ENCODE peak calls at places on chromosomes 12 and 14, in eight cellular contexts. B is AG08396, Q is caudate nucleus, H is SJSA1, S is left ventricle myocardium superior, Y is amniotic stem cell, C is left ventricle myocardium inferior, R is A549. L is an unnamed sample.

GRCh38 chr12:12684375-12685106 is 11.4 kb downstream of the GPR19 start:
- DNase-seq in C (no peak), Y (no peak), H (no peak), Q (peak; percentile 53), B (no peak), R (no peak), S (peak; percentile 43), L (peak; percentile 31)

GRCh38 chr12:3200032-3200617 is 122.9 kb downstream of the TSPAN9 start:
- DNase-seq in B (peak; percentile 83), R (peak; percentile 71), Q (peak; percentile 51), S (peak; percentile 75), H (peak; percentile 71), C (peak; percentile 63), Y (peak; percentile 50), L (no peak)

GRCh38 chr12:123238961-123239360 is 5.7 kb downstream of the MTRFR start:
- DNase-seq in R (no peak), Q (no peak), H (no peak), S (no peak), C (no peak), B (no peak), Y (no peak), L (no peak)

GRCh38 chr14:21026988-21027315 is 2.1 kb upstream of the NDRG2 start:
- DNase-seq in Q (no peak), H (no peak), S (peak; percentile 34), Y (no peak), B (no peak), C (no peak), R (no peak), L (no peak)

GRCh38 chr14:72254202-72254939 is 322.1 kb downstream of the RGS6 start:
- DNase-seq in H (no peak), B (no peak), C (no peak), S (no peak), Y (no peak), R (no peak), Q (no peak), L (no peak)

GRCh38 chr14:69582207-69582606 is 7.5 kb upstream of the CCDC177 start:
- DNase-seq in Q (no peak), R (no peak), S (no peak), H (no peak), C (no peak), B (no peak), Y (no peak), L (no peak)

GRCh38 chr14:67857778-67858350 is 38.3 kb downstream of the RAD51B start:
- DNase-seq in C (no peak), B (no peak), Q (no peak), R (no peak), H (no peak), Y (no peak), S (no peak), L (no peak)

GRCh38 chr14:35301334-35302210 is 9.4 kb downstream of the PSMA6 start:
- DNase-seq in Q (no peak), R (no peak), C (no peak), Y (no peak), H (no peak), S (no peak), B (no peak), L (no peak)

GRCh38 chr14:96145116-96145864 is 59.3 kb upstream of the BDKRB2 start:
- DNase-seq in S (no peak), Q (no peak), B (peak; percentile 54), C (no peak), R (no peak), H (no peak), Y (peak; percentile 45), L (no peak)

GRCh38 chr14:91996951-91997371 is 42.9 kb downstream of the TRIP11 start:
- DNase-seq in Y (peak; percentile 63), C (no peak), Q (no peak), R (peak; percentile 15), H (no peak), B (peak; percentile 41), S (no peak), L (no peak)

GRCh38 chr12:98939350-98939749 is 294.3 kb downstream of the APAF1 start:
- DNase-seq in S (no peak), Y (no peak), R (no peak), C (no peak), Q (peak; percentile 4), H (no peak), B (peak; percentile 8), L (no peak)

GRCh38 chr12:68785358-68785757 is 22.6 kb upstream of the MDM2 start:
- DNase-seq in Y (no peak), S (no peak), C (no peak), H (peak; percentile 87), B (no peak), Q (no peak), R (no peak), L (no peak)

GRCh38 chr12:120145164-120145563 is 28.6 kb upstream of the RAB35 start:
- DNase-seq in S (no peak), C (no peak), B (no peak), H (no peak), Y (no peak), R (no peak), Q (no peak), L (no peak)

GRCh38 chr12:82593901-82594396 is 92.8 kb upstream of the TMTC2 start:
- DNase-seq in Y (no peak), C (no peak), R (no peak), H (no peak), B (no peak), Q (no peak), S (no peak), L (no peak)

GRCh38 chr14:49250109-49250508 is 336.1 kb downstream of the RPS29 start:
- DNase-seq in S (no peak), H (no peak), B (no peak), Y (no peak), R (no peak), Q (no peak), C (no peak), L (no peak)

GRCh38 chr14:105505101-105505500 is 14.1 kb downstream of the TEDC1 start:
- DNase-seq in Y (no peak), C (no peak), Q (no peak), S (peak; percentile 29), R (no peak), B (no peak), H (no peak), L (no peak)

GRCh38 chr14:75648066-75648838 is 12.4 kb downstream of the ERG28 start:
- DNase-seq in B (peak; percentile 83), H (peak; percentile 75), Q (no peak), R (peak; percentile 64), Y (peak; percentile 86), S (peak; percentile 64), C (peak; percentile 51), L (no peak)

GRCh38 chr12:55713721-55714120 is 2.1 kb upstream of the BLOC1S1 start:
- DNase-seq in S (peak; percentile 6), Q (no peak), R (peak; percentile 29), H (no peak), C (no peak), Y (peak; percentile 74), B (peak; percentile 84), L (no peak)

GRCh38 chr12:59808317-59808910 is 212.6 kb downstream of the SLC16A7 start:
- DNase-seq in R (peak; percentile 2), C (no peak), H (no peak), Y (peak; percentile 10), Q (no peak), B (peak; percentile 41), S (no peak), L (no peak)

GRCh38 chr14:68911594-68912227 is 67.4 kb downstream of the ACTN1 start:
- DNase-seq in R (peak; percentile 92), B (peak; percentile 85), H (peak; percentile 75), S (peak; percentile 75), Y (peak; percentile 70), Q (peak; percentile 23), C (peak; percentile 64), L (peak; percentile 47)

GRCh38 chr12:65824314-65824563 is at the start of gene HMGA2:
- DNase-seq in R (no peak), Y (peak; percentile 56), B (peak; percentile 72), H (no peak), Q (no peak), C (no peak), S (no peak), L (no peak)

GRCh38 chr14:63478437-63478852 is 64.7 kb downstream of the PPP2R5E start:
- DNase-seq in Y (no peak), R (no peak), Q (no peak), B (no peak), S (no peak), H (no peak), C (no peak), L (no peak)

GRCh38 chr14:56217380-56218045 is 99.3 kb downstream of the PELI2 start:
- DNase-seq in C (no peak), H (no peak), R (no peak), Y (no peak), B (peak; percentile 20), Q (no peak), S (no peak), L (no peak)

GRCh38 chr12:96064266-96064665 is 28.9 kb upstream of the LTA4H start:
- DNase-seq in R (no peak), B (no peak), H (peak; percentile 78), Y (no peak), S (no peak), Q (no peak), C (no peak), L (no peak)

GRCh38 chr12:123056053-123056452 is 75.6 kb downstream of the ARL6IP4 start:
- DNase-seq in B (peak; percentile 49), C (no peak), Y (no peak), R (no peak), S (no peak), H (no peak), Q (no peak), L (no peak)

GRCh38 chr12:124914392-124915248 is at the start of gene UBC:
- DNase-seq in C (peak; percentile 90), R (no peak), S (peak; percentile 91), H (peak; percentile 86), B (peak; percentile 84), Q (no peak), Y (no peak), L (no peak)

GRCh38 chr14:103629503-103630121 is 601 bp downstream of the KLC1 start:
- DNase-seq in B (peak; percentile 66), Q (no peak), S (peak; percentile 77), Y (no peak), R (peak; percentile 43), H (peak; percentile 49), C (peak; percentile 70), L (peak; percentile 62)

GRCh38 chr12:45575417-45575816 is 154.1 kb upstream of the ARID2 start:
- DNase-seq in S (no peak), C (no peak), H (no peak), B (no peak), R (no peak), Y (no peak), Q (no peak), L (no peak)

GRCh38 chr14:71549421-71549820 is 382.8 kb upstream of the RGS6 start:
- DNase-seq in S (no peak), Q (no peak), Y (no peak), H (no peak), C (no peak), B (no peak), R (no peak), L (no peak)

GRCh38 chr12:85872497-85873091 is 1.5 kb upstream of the NTS start:
- DNase-seq in H (no peak), Y (peak; percentile 65), B (peak; percentile 6), C (no peak), R (peak; percentile 9), S (no peak), Q (no peak), L (no peak)

GRCh38 chr12:108563804-108564151 is 1.4 kb downstream of the ISCU start:
- DNase-seq in Y (no peak), S (no peak), Q (no peak), R (no peak), B (no peak), H (no peak), C (no peak), L (no peak)

GRCh38 chr14:77682158-77682553 is 25.7 kb downstream of the ALKBH1 start:
- DNase-seq in S (no peak), Y (no peak), Q (no peak), C (no peak), R (no peak), B (no peak), H (no peak), L (no peak)

GRCh38 chr12:84305144-84305543 is 607.5 kb downstream of the SLC6A15 start:
- DNase-seq in H (no peak), Y (no peak), S (no peak), C (no peak), B (peak; percentile 10), R (no peak), Q (no peak), L (no peak)

GRCh38 chr14:45070215-45070614 is 13.7 kb upstream of the PRPF39 start:
- DNase-seq in B (no peak), R (no peak), Y (no peak), C (no peak), H (no peak), Q (no peak), S (no peak), L (no peak)